ENCODE peak calls at places on chromosome 2, in ten cellular contexts. M is nephron progenitor cell; V is stimulated activated CD4-positive, alpha-beta T cell treated with anti-CD3 and anti-CD28 coated beads, Interleukin-2, amount 100 ng/mL, for 48 hours; U is activated CD4-positive, alpha-beta T cell treated with anti-CD3 and anti-CD28 coated beads, Interleukin-2, amount 10 ng/mL, durations not matched to agents 7 days and 5 days; J is hypothalamus; N is dorsolateral prefrontal cortex; Y is germinal center; X is IMR-90; T is spleen; P is H9. A is an unnamed sample.

GRCh38 chr2:183060500-183061231 is 17.9 kb upstream of the DUSP19 start:
- DNase-seq in M (no peak), V (no peak), U (no peak), J (no peak), N (no peak), Y (no peak), X (no peak), T (no peak), P (no peak), A (no peak)

GRCh38 chr2:96815326-96816126 is 542 bp upstream of the CNNM3 start:
- DNase-seq in M (peak), V (no peak), U (peak), J (no peak), N (no peak), Y (peak), X (peak), T (peak), P (no peak), A (peak)

GRCh38 chr2:210502997-210503621 is 26.6 kb upstream of the LANCL1 start:
- DNase-seq in M (peak), V (peak), U (peak), J (peak), N (no peak), Y (peak), X (peak), T (peak), P (peak), A (peak)

GRCh38 chr2:54350422-54350821 is 94.4 kb upstream of the TSPYL6 start:
- DNase-seq in M (no peak), V (no peak), U (no peak), J (no peak), N (no peak), Y (no peak), X (no peak), T (no peak), P (no peak), A (no peak)

GRCh38 chr2:231611273-231612198 is 18.9 kb downstream of the TEX44 start:
- DNase-seq in M (no peak), V (peak), U (peak), J (no peak), N (no peak), Y (no peak), X (peak), T (no peak), P (peak), A (no peak)

GRCh38 chr2:139175510-139175909 is 395.3 kb upstream of the NXPH2 start:
- DNase-seq in M (no peak), V (no peak), U (no peak), J (no peak), N (no peak), Y (no peak), X (no peak), T (no peak), P (no peak), A (no peak)

GRCh38 chr2:144707927-144708326 is 188.0 kb upstream of the ZEB2 start:
- DNase-seq in M (no peak), V (no peak), U (no peak), J (no peak), N (no peak), Y (no peak), X (peak), T (no peak), P (no peak), A (no peak)

GRCh38 chr2:133801956-133802355 is 233.7 kb upstream of the NCKAP5 start:
- DNase-seq in M (no peak), V (no peak), U (no peak), J (no peak), N (no peak), Y (no peak), X (no peak), T (no peak), P (no peak), A (no peak)

GRCh38 chr2:204973546-204974071 is 428.3 kb downstream of the PARD3B start:
- DNase-seq in M (no peak), V (no peak), U (no peak), J (no peak), N (no peak), Y (no peak), X (no peak), T (no peak), P (no peak), A (no peak)